ENCODE peak calls at places on chromosomes 5 and 9, in seven cellular contexts. S is foreskin fibroblast, Y is activated B cell treated with CpG ODN at 0.5 μM for 24 hours, X is ovary, T is OCI-LY7, P is hepatocyte, I is fibroblast of pulmonary artery. Q is an unnamed sample.

GRCh38 chr5:59416441-59416840 is 477.1 kb downstream of the PDE4D start:
- DNase-seq in S (peak; percentile 36), Y (no peak), X (no peak), T (no peak), P (no peak), I (peak; percentile 43), Q (no peak)

GRCh38 chr5:58912102-58912501 is 329.2 kb downstream of the RAB3C start:
- DNase-seq in S (no peak), Y (no peak), X (no peak), T (no peak), P (no peak), I (no peak), Q (no peak)

GRCh38 chr5:5011151-5011550 is 129.0 kb upstream of the ADAMTS16 start:
- DNase-seq in S (no peak), Y (no peak), X (no peak), T (no peak), P (no peak), I (no peak), Q (no peak)

GRCh38 chr9:16867571-16868311 is 2.7 kb downstream of the BNC2 start:
- DNase-seq in S (peak; percentile 67), Y (no peak), X (peak; percentile 50), T (no peak), P (peak; percentile 46), I (peak; percentile 72), Q (no peak)

GRCh38 chr5:84450617-84451414 is 66.1 kb upstream of the EDIL3 start:
- DNase-seq in S (no peak), Y (no peak), X (no peak), T (peak; percentile 1), P (no peak), I (peak; percentile 35), Q (no peak)

GRCh38 chr9:27497883-27498553 is 26.1 kb upstream of the IFNK start:
- DNase-seq in S (no peak), Y (no peak), X (no peak), T (no peak), P (no peak), I (no peak), Q (no peak)

GRCh38 chr9:84705128-84705527 is 35.6 kb downstream of the NTRK2 start:
- DNase-seq in S (no peak), Y (no peak), X (no peak), T (no peak), P (no peak), I (no peak), Q (no peak)

GRCh38 chr5:71751422-71751821 is 32.3 kb downstream of the CARTPT start:
- DNase-seq in S (no peak), Y (no peak), X (no peak), T (no peak), P (no peak), I (no peak), Q (no peak)

GRCh38 chr5:173733831-173734491 is 117.5 kb upstream of the BOD1 start:
- DNase-seq in S (no peak), Y (peak; percentile 41), X (no peak), T (peak; percentile 92), P (no peak), I (no peak), Q (no peak)

GRCh38 chr5:152608514-152608913 is 203.4 kb upstream of the NMUR2 start:
- DNase-seq in S (no peak), Y (no peak), X (no peak), T (no peak), P (no peak), I (no peak), Q (no peak)

GRCh38 chr5:62354028-62354874 is 48.2 kb downstream of the KIF2A start:
- DNase-seq in S (peak; percentile 13), Y (no peak), X (no peak), T (peak; percentile 67), P (peak; percentile 72), I (peak; percentile 76), Q (no peak)

GRCh38 chr5:96384353-96384752 is 48.7 kb downstream of the PCSK1 start:
- DNase-seq in S (peak; percentile 75), Y (no peak), X (no peak), T (no peak), P (no peak), I (peak; percentile 69), Q (no peak)

GRCh38 chr5:140054086-140054689 is 11.1 kb upstream of the NRG2 start:
- DNase-seq in S (no peak), Y (no peak), X (no peak), T (no peak), P (no peak), I (peak; percentile 15), Q (no peak)

GRCh38 chr5:122316652-122317051 is 4.6 kb downstream of the SNCAIP start:
- DNase-seq in S (no peak), Y (no peak), X (no peak), T (peak; percentile 4), P (no peak), I (no peak), Q (no peak)

GRCh38 chr9:89975586-89975985 is 370.8 kb downstream of the GADD45G start:
- DNase-seq in S (no peak), Y (no peak), X (no peak), T (no peak), P (no peak), I (no peak), Q (no peak)

GRCh38 chr9:127264462-127265040 is at the start of gene GARNL3:
- DNase-seq in S (no peak), Y (no peak), X (no peak), T (no peak), P (no peak), I (no peak), Q (no peak)

GRCh38 chr9:17009071-17009470 is 125.8 kb upstream of the CNTLN start:
- DNase-seq in S (no peak), Y (no peak), X (no peak), T (no peak), P (no peak), I (no peak), Q (no peak)

GRCh38 chr9:36802171-36802920 is 229.7 kb downstream of the MELK start:
- DNase-seq in S (peak; percentile 70), Y (no peak), X (no peak), T (no peak), P (no peak), I (peak; percentile 27), Q (no peak)

GRCh38 chr5:151569132-151570046 is 21.7 kb downstream of the FAT2 start:
- DNase-seq in S (no peak), Y (no peak), X (no peak), T (no peak), P (no peak), I (peak; percentile 27), Q (no peak)

GRCh38 chr5:59109383-59109782 is 526.5 kb downstream of the RAB3C start:
- DNase-seq in S (no peak), Y (no peak), X (no peak), T (no peak), P (no peak), I (no peak), Q (no peak)

GRCh38 chr5:141992349-141992963 is 20.4 kb downstream of the GNPDA1 start:
- DNase-seq in S (peak; percentile 38), Y (no peak), X (peak; percentile 79), T (peak; percentile 73), P (peak; percentile 84), I (peak; percentile 79), Q (no peak)

GRCh38 chr5:62374090-62374489 is 29.6 kb downstream of the DIMT1 start:
- DNase-seq in S (no peak), Y (no peak), X (no peak), T (no peak), P (no peak), I (no peak), Q (no peak)

GRCh38 chr9:129221233-129221632 is 43.2 kb upstream of the IER5L start:
- DNase-seq in S (no peak), Y (no peak), X (no peak), T (peak; percentile 72), P (no peak), I (no peak), Q (no peak)

GRCh38 chr5:124438390-124439380 is 307.8 kb downstream of the ZNF608 start:
- DNase-seq in S (no peak), Y (no peak), X (no peak), T (peak; percentile 74), P (no peak), I (no peak), Q (no peak)

GRCh38 chr9:81789751-81790150 is 100.4 kb upstream of the TLE1 start:
- DNase-seq in S (no peak), Y (no peak), X (no peak), T (no peak), P (no peak), I (peak; percentile 67), Q (no peak)

GRCh38 chr9:81791076-81791475 is 101.7 kb upstream of the TLE1 start:
- DNase-seq in S (no peak), Y (no peak), X (no peak), T (no peak), P (no peak), I (no peak), Q (no peak)

GRCh38 chr9:81782313-81782712 is 93.0 kb upstream of the TLE1 start:
- DNase-seq in S (no peak), Y (no peak), X (no peak), T (no peak), P (no peak), I (no peak), Q (no peak)

GRCh38 chr9:81787747-81788632 is 98.6 kb upstream of the TLE1 start:
- DNase-seq in S (peak; percentile 76), Y (no peak), X (peak; percentile 23), T (no peak), P (peak; percentile 78), I (peak; percentile 97), Q (no peak)
- TF ChIP-seq CTCF in S (peak; percentile 10), Y (no peak), X (no peak), T (no peak), P (no peak), I (peak; percentile 24), Q (no peak)

GRCh38 chr5:77908787-77909186 is 132.6 kb upstream of the TBCA start:
- DNase-seq in S (no peak), Y (no peak), X (no peak), T (no peak), P (no peak), I (no peak), Q (no peak)
- TF ChIP-seq CTCF in S (no peak), Y (no peak), X (no peak), T (no peak), P (no peak), I (no peak), Q (no peak)

GRCh38 chr5:180035532-180035931 is 36.0 kb downstream of the RNF130 start:
- DNase-seq in S (no peak), Y (no peak), X (no peak), T (no peak), P (no peak), I (no peak), Q (no peak)

GRCh38 chr5:180040287-180041214 is 31.0 kb downstream of the RNF130 start:
- DNase-seq in S (no peak), Y (no peak), X (no peak), T (no peak), P (no peak), I (no peak), Q (no peak)

GRCh38 chr5:180034564-180034963 is 37.0 kb downstream of the RNF130 start:
- DNase-seq in S (peak; percentile 13), Y (no peak), X (no peak), T (no peak), P (no peak), I (peak; percentile 20), Q (no peak)
- TF ChIP-seq CTCF in S (no peak), Y (no peak), X (no peak), T (no peak), P (no peak), I (no peak), Q (no peak)

DNA sequence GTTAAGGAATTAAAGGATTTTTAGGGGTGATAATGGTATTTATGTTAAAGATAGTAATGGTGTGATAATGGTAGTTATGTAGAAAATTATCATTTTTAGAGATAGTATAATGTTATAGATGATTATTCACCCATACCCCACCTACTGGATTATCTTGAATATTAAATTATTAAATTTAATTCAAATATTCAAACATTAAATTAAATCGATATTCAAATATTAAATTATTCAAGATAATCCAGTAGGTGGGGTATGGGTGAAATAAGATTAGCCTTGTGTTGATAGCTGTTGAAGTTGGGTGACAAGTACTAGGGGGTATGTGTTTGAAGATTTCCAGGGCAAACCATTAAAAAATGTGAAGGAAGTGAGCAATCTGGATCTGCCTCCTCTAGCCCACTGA is 15.6 kb downstream of the FAM219A start:
- DNase-seq in S (no peak), Y (no peak), X (no peak), T (no peak), P (no peak), I (no peak), Q (no peak)
- TF ChIP-seq CTCF in S (no peak), Y (no peak), X (no peak), T (no peak), P (no peak), I (no peak), Q (no peak)

Q was measured in D721Med.